ENCODE peak calls at places on chromosomes 7 and 10, in six cellular contexts. Q is stimulated activated CD4-positive, alpha-beta T cell treated with anti-CD3 and anti-CD28 coated beads, Interleukin-2, amount 100 ng/mL, for 4 hours; I is GM12865; S is astrocyte; R is NCI-H226; N is NCI-H146. E is an unnamed sample.

GRCh38 chr7:128908750-128909385 is 1.6 kb downstream of the KCP start:
- DNase-seq in S (no peak), Q (no peak), N (no peak), R (no peak), I (no peak), E (no peak)

GRCh38 chr10:3132036-3133025 is 40.3 kb downstream of the PITRM1 start:
- DNase-seq in I (no peak), N (no peak), S (no peak), R (no peak), Q (no peak), E (no peak)

GRCh38 chr10:104617831-104618230 is 23.3 kb upstream of the SORCS3 start:
- DNase-seq in R (no peak), S (no peak), I (no peak), Q (no peak), N (no peak), E (no peak)

GRCh38 chr7:17405786-17406185 is 107.3 kb downstream of the AHR start:
- DNase-seq in I (no peak), S (peak), R (peak), Q (no peak), N (no peak), E (no peak)

GRCh38 chr10:127952918-127953317 is 46.0 kb downstream of the PTPRE start:
- DNase-seq in R (no peak), I (no peak), N (no peak), S (no peak), Q (no peak), E (no peak)

GRCh38 chr10:31147220-31147608 is 115.5 kb upstream of the ZNF438 start:
- DNase-seq in Q (no peak), R (no peak), S (peak), I (no peak), N (no peak), E (no peak)

GRCh38 chr7:97001221-97001620 is 4.1 kb upstream of the DLX6 start:
- DNase-seq in I (no peak), N (no peak), S (no peak), R (no peak), Q (no peak), E (no peak)

GRCh38 chr7:101651116-101651515 is 22.0 kb upstream of the MYL10 start:
- DNase-seq in R (no peak), Q (no peak), N (no peak), I (no peak), S (no peak), E (no peak)

GRCh38 chr7:107934991-107935770 is 44.2 kb downstream of the DLD start:
- DNase-seq in I (no peak), N (no peak), R (no peak), S (peak), Q (no peak), E (no peak)

GRCh38 chr10:1172256-1172975 is 116.2 kb downstream of the WDR37 start:
- DNase-seq in Q (no peak), I (no peak), S (no peak), N (no peak), R (no peak), E (no peak)

GRCh38 chr10:29719281-29719675 is 84.5 kb upstream of the SVIL start:
- DNase-seq in R (peak), I (no peak), S (no peak), N (no peak), Q (no peak), E (no peak)

GRCh38 chr7:132815696-132816334 is 239.5 kb upstream of the PLXNA4 start:
- DNase-seq in S (peak), I (no peak), N (no peak), R (peak), Q (no peak), E (no peak)